ENCODE peak calls at places on chromosomes 11 and 22, in ten cellular contexts. V, Y, Q, J, X, L, W, U, N and R are unnamed samples.

GRCh38 chr11:65506770-65507485 is 8.1 kb downstream of the MALAT1 start:
- DNase-seq in W (peak; percentile 93), Q (peak; percentile 38), X (peak; percentile 91), N (peak; percentile 60), L (peak; percentile 61), U (peak; percentile 71), J (no peak), V (peak; percentile 62), Y (peak; percentile 74), R (no peak)

GRCh38 chr11:65774525-65775306 is 6.1 kb downstream of the AP5B1 start:
- DNase-seq in L (no peak), U (no peak), Q (no peak), V (no peak), Y (no peak), J (no peak), X (no peak), N (no peak), W (no peak), R (no peak)

GRCh38 chr22:28143206-28143605 is 224.2 kb upstream of the PITPNB start:
- DNase-seq in V (no peak), U (no peak), W (no peak), Y (no peak), X (no peak), J (no peak), L (no peak), N (no peak), Q (no peak), R (no peak)

GRCh38 chr11:120629407-120629806 is 117.9 kb downstream of the GRIK4 start:
- DNase-seq in J (no peak), Y (no peak), N (no peak), W (no peak), X (no peak), U (no peak), V (no peak), L (no peak), Q (no peak), R (no peak)

GRCh38 chr11:132670921-132671675 is 861.2 kb downstream of the OPCML start:
- DNase-seq in V (no peak), L (no peak), N (no peak), U (no peak), Q (no peak), X (no peak), J (no peak), Y (no peak), W (no peak), R (no peak)

GRCh38 chr22:36830601-36831000 is 13.8 kb upstream of the PVALB start:
- DNase-seq in Q (no peak), V (no peak), J (no peak), N (no peak), X (no peak), W (no peak), Y (no peak), U (no peak), L (no peak), R (no peak)

GRCh38 chr22:41563051-41563711 is 2.4 kb downstream of the CSDC2 start:
- DNase-seq in L (no peak), W (no peak), U (no peak), N (no peak), Q (no peak), Y (no peak), V (no peak), J (peak; percentile 88), X (no peak), R (no peak)

GRCh38 chr22:23098718-23099524 is 28.6 kb downstream of the GNAZ start:
- DNase-seq in L (peak; percentile 68), Y (peak; percentile 70), V (no peak), N (no peak), J (peak; percentile 37), U (no peak), W (no peak), X (no peak), Q (peak; percentile 25), R (no peak)

DNA sequence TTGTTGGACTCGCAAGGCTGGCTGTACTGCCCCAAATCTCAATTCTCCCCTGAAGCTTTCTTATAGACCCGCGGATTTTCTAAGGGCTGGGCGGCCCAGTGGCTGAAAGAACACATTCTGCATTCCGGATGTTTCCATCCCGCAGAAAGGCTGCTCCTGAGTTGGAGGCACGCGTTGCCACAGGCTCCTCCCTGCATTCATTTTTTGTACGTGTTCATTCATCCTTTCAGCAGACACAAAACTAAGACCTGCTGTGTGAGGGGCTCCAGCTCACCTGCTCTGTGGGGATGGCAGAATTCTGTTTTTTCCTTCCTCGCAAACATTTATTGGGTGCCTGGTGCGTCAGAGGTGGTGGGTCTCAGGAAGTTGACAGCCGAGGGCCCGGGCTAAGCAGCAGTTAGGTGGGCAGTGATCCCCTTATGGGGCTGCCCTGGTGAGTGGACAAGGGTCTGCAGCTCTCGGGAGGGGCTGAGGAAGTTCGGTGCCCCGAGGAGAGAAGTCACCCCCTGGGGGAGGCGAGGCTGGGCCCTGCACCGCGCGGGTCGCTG is 23.7 kb downstream of the SHANK3 start:
- DNase-seq in L (no peak), V (no peak), N (no peak), J (no peak), X (no peak), Q (no peak), Y (no peak), W (no peak), U (no peak), R (no peak)
- H3K27ac ChIP-seq in L (no peak overlapping the region), V (no peak overlapping the region), N (no peak overlapping the region), J (no peak overlapping the region), X (no peak overlapping the region), Q (no peak overlapping the region), Y (no peak overlapping the region), W (no peak overlapping the region), U (no peak overlapping the region), R (peak overlapping the region; percentile 11)

GRCh38 chr11:2759228-2760195 is 59.7 kb upstream of the KCNQ1OT1 start:
- DNase-seq in J (no peak), Y (peak; percentile 39), W (no peak), X (no peak), N (peak; percentile 12), V (no peak), L (no peak), U (no peak), Q (peak; percentile 16), R (no peak)

GRCh38 chr11:2762031-2762380 is 62.2 kb upstream of the KCNQ1OT1 start:
- DNase-seq in W (no peak), N (no peak), L (no peak), U (no peak), X (no peak), Y (no peak), J (no peak), V (no peak), Q (no peak), R (no peak)

GRCh38 chr11:2762451-2762850 is 62.7 kb upstream of the KCNQ1OT1 start:
- DNase-seq in Y (no peak), J (no peak), W (no peak), V (no peak), L (no peak), X (no peak), Q (peak; percentile 13), U (no peak), N (peak; percentile 9), R (no peak)

GRCh38 chr11:2760196-2760871 is 60.5 kb upstream of the KCNQ1OT1 start:
- DNase-seq in Q (no peak), W (no peak), J (no peak), V (no peak), X (no peak), Y (no peak), L (no peak), U (no peak), N (peak; percentile 12), R (no peak)

DNA sequence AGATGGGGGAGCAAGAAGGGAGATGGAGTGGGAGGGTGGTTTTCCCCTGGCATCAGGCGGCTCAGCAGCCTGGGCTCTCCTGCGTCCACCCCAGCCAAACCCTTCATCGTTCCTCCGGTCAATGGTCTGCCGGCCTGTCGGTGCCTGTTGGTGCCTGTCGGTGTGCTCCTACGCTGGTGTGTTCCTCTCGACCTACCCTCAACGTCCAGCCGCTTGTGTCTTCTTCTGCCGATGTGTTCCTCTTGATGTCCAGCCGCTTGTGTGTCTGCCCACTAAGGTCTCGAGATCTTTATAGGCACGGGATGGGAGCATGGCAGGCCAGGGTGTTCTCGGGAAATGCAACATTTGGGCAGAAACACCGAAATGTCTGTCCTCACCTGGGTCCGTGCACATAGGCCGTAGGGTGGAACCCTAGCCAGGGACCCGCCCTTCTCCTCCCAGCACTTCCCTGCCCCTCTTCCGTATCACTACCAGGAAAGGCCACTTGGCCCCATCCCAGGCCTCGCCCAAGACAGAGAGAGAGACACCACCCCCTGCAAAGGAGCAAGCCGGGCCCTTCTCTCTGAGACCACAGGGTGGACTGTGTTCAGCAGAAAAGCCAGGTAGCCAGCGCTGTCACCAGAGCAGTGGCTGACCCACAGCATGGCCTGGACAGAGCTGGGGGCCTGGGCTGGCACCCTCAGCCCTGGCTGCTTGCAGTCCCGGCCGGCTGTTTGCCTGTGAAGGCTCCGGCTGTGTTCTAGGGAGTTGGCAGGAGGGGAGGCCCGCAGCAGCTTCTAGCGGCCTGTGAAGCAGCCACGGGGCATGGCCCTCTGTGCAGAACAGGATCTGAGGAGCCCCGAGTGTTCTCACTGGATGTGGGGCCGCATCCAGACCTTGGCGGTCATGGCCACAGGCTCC is 61.6 kb upstream of the KCNQ1OT1 start:
- DNase-seq in U (no peak), L (no peak), J (no peak), V (no peak), N (peak; percentile 12), X (no peak), Y (no peak), W (no peak), Q (peak; percentile 14), R (no peak)
- H3K27ac ChIP-seq in U (no peak overlapping the region), L (no peak overlapping the region), J (no peak overlapping the region), V (no peak overlapping the region), N (no peak overlapping the region), X (no peak overlapping the region), Y (no peak overlapping the region), W (no peak overlapping the region), Q (no peak overlapping the region), R (no peak overlapping the region)

DNA sequence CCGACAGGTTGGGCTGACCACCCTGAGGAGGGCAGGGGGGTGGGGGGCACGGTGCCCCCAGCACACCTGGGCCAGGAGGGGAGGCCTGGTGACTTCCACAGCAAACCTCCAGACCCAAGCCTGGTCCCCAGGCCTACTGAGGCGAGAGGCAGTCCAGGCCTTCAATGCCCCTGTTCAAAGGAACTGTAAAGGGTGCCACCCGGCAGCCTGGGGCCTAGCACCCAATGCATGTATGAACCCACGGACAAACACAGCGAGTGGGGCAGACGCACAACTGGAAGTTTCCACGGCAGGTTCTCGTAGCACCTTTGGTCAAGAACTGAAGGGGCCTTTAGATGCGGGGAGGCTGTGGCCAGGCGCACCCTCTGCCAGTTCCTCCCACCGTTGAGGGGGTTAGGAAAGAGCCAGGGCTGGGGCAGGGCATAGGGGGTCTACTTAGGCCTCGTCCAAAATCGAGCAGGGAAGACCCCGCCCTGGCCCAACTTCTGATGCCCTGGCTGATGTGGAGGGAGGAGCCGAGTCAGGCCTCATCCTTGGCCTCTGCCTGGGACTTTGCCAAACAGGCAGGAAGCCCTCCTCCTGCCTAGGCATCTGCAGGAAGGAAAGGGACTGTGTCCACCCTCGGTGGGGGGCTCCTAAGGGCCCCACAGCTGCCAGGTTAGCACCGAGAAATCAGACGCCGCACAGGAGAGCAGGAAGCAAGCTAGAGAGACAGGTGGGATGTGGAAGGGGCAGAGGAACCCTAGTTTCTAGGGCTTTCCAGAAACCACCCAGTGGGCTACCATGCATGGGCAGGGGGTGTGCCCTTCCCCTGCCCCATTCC is 6.6 kb downstream of the CBX6 start:
- DNase-seq in V (no peak), W (no peak), Q (no peak), Y (peak; percentile 42), N (no peak), L (no peak), X (no peak), J (no peak), U (no peak), R (no peak)
- H3K27ac ChIP-seq in V (no peak overlapping the region), W (no peak overlapping the region), Q (peak overlapping the region; percentile 73), Y (no peak overlapping the region), N (peak overlapping the region; percentile 5), L (no peak overlapping the region), X (no peak overlapping the region), J (peak overlapping the region; percentile 63), U (no peak overlapping the region), R (no peak overlapping the region)

GRCh38 chr22:38236786-38237185 is 35.0 kb downstream of the MAFF start:
- DNase-seq in N (no peak), W (no peak), V (no peak), U (no peak), X (no peak), Y (peak; percentile 38), Q (no peak), J (no peak), L (no peak), R (no peak)
- H3K27ac ChIP-seq in N (no peak overlapping the region), W (no peak overlapping the region), V (no peak overlapping the region), U (no peak overlapping the region), X (no peak overlapping the region), Y (no peak overlapping the region), Q (no peak overlapping the region), J (no peak overlapping the region), L (peak overlapping the region; percentile 46), R (no peak overlapping the region)